ENCODE peak calls at places on chromosomes 12 and 14, in ten cellular contexts. E is mammary epithelial cell; U is stimulated activated CD8-positive, alpha-beta memory T cell treated with anti-CD3 and anti-CD28 coated beads, Interleukin-4, amount 100 ng/mL, for 24 hours; B is cardiac muscle cell; L is left cardiac atrium; R is NCI-H345; M is mesothelial cell of epicardium; J is amygdala; Q is H4; Y is NCI-H2171. I is an unnamed sample.

GRCh38 chr12:109938947-109939346 is 38.9 kb downstream of the TCHP start:
- DNase-seq in E (no peak), U (no peak), B (no peak), L (no peak), R (no peak), M (no peak), J (no peak), Q (no peak), Y (no peak), I (no peak)

GRCh38 chr12:5094550-5094949 is 50.9 kb downstream of the KCNA5 start:
- DNase-seq in E (no peak), U (no peak), B (no peak), L (no peak), R (no peak), M (no peak), J (no peak), Q (no peak), Y (no peak), I (no peak)

GRCh38 chr12:95789126-95790024 is 1.2 kb downstream of the NTN4 start:
- DNase-seq in E (peak; percentile 46), U (no peak), B (no peak), L (peak; percentile 54), R (peak; percentile 73), M (peak; percentile 40), J (no peak), Q (no peak), Y (no peak), I (no peak)

GRCh38 chr12:112584266-112584722 is 165.5 kb downstream of the PTPN11 start:
- DNase-seq in E (no peak), U (no peak), B (no peak), L (no peak), R (no peak), M (no peak), J (no peak), Q (peak; percentile 78), Y (no peak), I (no peak)

GRCh38 chr14:95770777-95771176 is 56.9 kb upstream of the TCL1A start:
- DNase-seq in E (no peak), U (no peak), B (no peak), L (no peak), R (peak; percentile 83), M (no peak), J (no peak), Q (no peak), Y (no peak), I (no peak)

GRCh38 chr14:31895206-31895605 is 181.9 kb upstream of the ARHGAP5 start:
- DNase-seq in E (peak; percentile 87), U (no peak), B (peak; percentile 79), L (no peak), R (no peak), M (no peak), J (no peak), Q (no peak), Y (no peak), I (no peak)

GRCh38 chr14:54312166-54312801 is 84.5 kb upstream of the CDKN3 start:
- DNase-seq in E (peak; percentile 99), U (no peak), B (peak; percentile 96), L (no peak), R (no peak), M (peak; percentile 55), J (no peak), Q (peak; percentile 93), Y (no peak), I (no peak)

GRCh38 chr12:88207921-88208640 is 66.0 kb downstream of the TMTC3 start:
- DNase-seq in E (peak; percentile 29), U (no peak), B (peak; percentile 86), L (no peak), R (no peak), M (no peak), J (no peak), Q (peak; percentile 22), Y (no peak), I (no peak)

GRCh38 chr12:66799548-66799947 is 120.7 kb upstream of the GRIP1 start:
- DNase-seq in E (no peak), U (no peak), B (no peak), L (no peak), R (no peak), M (no peak), J (no peak), Q (no peak), Y (no peak), I (no peak)

GRCh38 chr12:13371367-13371766 is 174.8 kb downstream of the EMP1 start:
- DNase-seq in E (no peak), U (no peak), B (no peak), L (no peak), R (no peak), M (no peak), J (no peak), Q (no peak), Y (no peak), I (no peak)

GRCh38 chr12:123479442-123480180 is 21.7 kb downstream of the SNRNP35 start:
- DNase-seq in E (no peak), U (no peak), B (no peak), L (no peak), R (no peak), M (no peak), J (peak; percentile 91), Q (no peak), Y (no peak), I (no peak)

GRCh38 chr14:97776890-97777564 is 979.8 kb downstream of the VRK1 start:
- DNase-seq in E (no peak), U (no peak), B (no peak), L (no peak), R (no peak), M (no peak), J (no peak), Q (no peak), Y (no peak), I (no peak)

GRCh38 chr14:72616811-72617210 is 277.1 kb downstream of the DPF3 start:
- DNase-seq in E (no peak), U (no peak), B (no peak), L (no peak), R (no peak), M (no peak), J (no peak), Q (no peak), Y (no peak), I (no peak)

GRCh38 chr14:22558221-22558913 is 30.7 kb downstream of the DAD1 start:
- DNase-seq in E (no peak), U (peak; percentile 60), B (no peak), L (no peak), R (no peak), M (no peak), J (no peak), Q (no peak), Y (no peak), I (no peak)

GRCh38 chr12:47190271-47190750 is 110.6 kb upstream of the AMIGO2 start:
- DNase-seq in E (peak; percentile 80), U (no peak), B (peak; percentile 30), L (no peak), R (no peak), M (no peak), J (no peak), Q (no peak), Y (no peak), I (no peak)

GRCh38 chr14:51490205-51490604 is 161.5 kb upstream of the FRMD6 start:
- DNase-seq in E (peak; percentile 67), U (no peak), B (no peak), L (no peak), R (no peak), M (no peak), J (no peak), Q (no peak), Y (no peak), I (no peak)

GRCh38 chr14:65788876-65789859 is 376.6 kb downstream of the FUT8 start:
- DNase-seq in E (no peak), U (no peak), B (no peak), L (no peak), R (no peak), M (no peak), J (no peak), Q (no peak), Y (peak; percentile 87), I (no peak)

GRCh38 chr12:52347016-52347415 is 20.3 kb downstream of the KRT85 start:
- DNase-seq in E (no peak), U (no peak), B (no peak), L (no peak), R (no peak), M (no peak), J (no peak), Q (no peak), Y (no peak), I (no peak)

GRCh38 chr14:104066719-104067118 is 18.8 kb upstream of the ASPG start:
- DNase-seq in E (no peak), U (no peak), B (no peak), L (no peak), R (no peak), M (no peak), J (no peak), Q (no peak), Y (no peak), I (no peak)

GRCh38 chr12:130819681-130820080 is 19.4 kb downstream of the STX2 start:
- DNase-seq in E (no peak), U (no peak), B (no peak), L (no peak), R (no peak), M (no peak), J (no peak), Q (no peak), Y (no peak), I (no peak)

GRCh38 chr14:106848330-106849121 is 1322.1 kb downstream of the TMEM121 start:
- DNase-seq in E (peak; percentile 85), U (no peak), B (no peak), L (no peak), R (peak; percentile 41), M (no peak), J (no peak), Q (peak; percentile 74), Y (no peak), I (no peak)

GRCh38 chr12:12323606-12324005 is 26.4 kb downstream of the MANSC1 start:
- DNase-seq in E (no peak), U (no peak), B (no peak), L (no peak), R (no peak), M (no peak), J (no peak), Q (no peak), Y (no peak), I (no peak)

GRCh38 chr14:32779845-32780244 is 158.8 kb upstream of the NPAS3 start:
- DNase-seq in E (no peak), U (no peak), B (peak; percentile 6), L (no peak), R (no peak), M (no peak), J (no peak), Q (peak; percentile 9), Y (no peak), I (no peak)

GRCh38 chr14:74647834-74648361 is 35.9 kb upstream of the LTBP2 start:
- DNase-seq in E (peak; percentile 57), U (no peak), B (no peak), L (no peak), R (peak; percentile 83), M (no peak), J (no peak), Q (no peak), Y (peak; percentile 87), I (no peak)

I was measured in right atrium auricular region.